ENCODE peak calls at places on chromosome 7, in seven cellular contexts. One of them, this sample, is unnamed.

GRCh38 chr7:144391823-144392255 is 11.7 kb downstream of the NOBOX start:
- DNase-seq in mucosa of descending colon: no peak
- DNase-seq in fibroblast of lung: peak; percentile 79
- DNase-seq in heart right ventricle: peak; percentile 24
- DNase-seq in osteoblast: peak; percentile 80
- DNase-seq in PC-9: no peak
- DNase-seq in tibial artery: no peak
- DNase-seq in this sample: peak; percentile 34

GRCh38 chr7:69630292-69630691 is 32.0 kb downstream of the AUTS2 start:
- DNase-seq in mucosa of descending colon: no peak
- DNase-seq in fibroblast of lung: peak; percentile 56
- DNase-seq in heart right ventricle: no peak
- DNase-seq in osteoblast: peak; percentile 88
- DNase-seq in PC-9: no peak
- DNase-seq in tibial artery: no peak
- DNase-seq in this sample: no peak

GRCh38 chr7:129311429-129311828 is 86.6 kb downstream of the AHCYL2 start:
- DNase-seq in mucosa of descending colon: no peak
- DNase-seq in fibroblast of lung: no peak
- DNase-seq in heart right ventricle: no peak
- DNase-seq in osteoblast: no peak
- DNase-seq in PC-9: no peak
- DNase-seq in tibial artery: no peak
- DNase-seq in this sample: no peak

GRCh38 chr7:79064187-79064823 is 389.2 kb downstream of the MAGI2 start:
- DNase-seq in mucosa of descending colon: no peak
- DNase-seq in fibroblast of lung: peak; percentile 19
- DNase-seq in heart right ventricle: no peak
- DNase-seq in osteoblast: no peak
- DNase-seq in PC-9: no peak
- DNase-seq in tibial artery: no peak
- DNase-seq in this sample: no peak

GRCh38 chr7:92831716-92832622 is 4.4 kb downstream of the CDK6 start:
- DNase-seq in mucosa of descending colon: no peak
- DNase-seq in fibroblast of lung: peak; percentile 83
- DNase-seq in heart right ventricle: no peak
- DNase-seq in osteoblast: peak; percentile 90
- DNase-seq in PC-9: peak; percentile 48
- DNase-seq in tibial artery: no peak
- DNase-seq in this sample: no peak

GRCh38 chr7:77696643-77697534 is 630 bp downstream of the RSBN1L start:
- DNase-seq in mucosa of descending colon: peak; percentile 78
- DNase-seq in fibroblast of lung: peak; percentile 73
- DNase-seq in heart right ventricle: peak; percentile 49
- DNase-seq in osteoblast: peak; percentile 77
- DNase-seq in PC-9: peak; percentile 39
- DNase-seq in tibial artery: peak; percentile 75
- DNase-seq in this sample: peak; percentile 80

GRCh38 chr7:125695631-125696030 is 766.0 kb upstream of the POT1 start:
- DNase-seq in mucosa of descending colon: no peak
- DNase-seq in fibroblast of lung: no peak
- DNase-seq in heart right ventricle: no peak
- DNase-seq in osteoblast: no peak
- DNase-seq in PC-9: no peak
- DNase-seq in tibial artery: no peak
- DNase-seq in this sample: no peak

GRCh38 chr7:835491-836401 is 3.5 kb downstream of the SUN1 start:
- DNase-seq in mucosa of descending colon: peak; percentile 41
- DNase-seq in fibroblast of lung: no peak
- DNase-seq in heart right ventricle: no peak
- DNase-seq in osteoblast: peak; percentile 42
- DNase-seq in PC-9: no peak
- DNase-seq in tibial artery: no peak
- DNase-seq in this sample: no peak

GRCh38 chr7:13179011-13179574 is 491.7 kb downstream of the ARL4A start:
- DNase-seq in mucosa of descending colon: no peak
- DNase-seq in fibroblast of lung: peak; percentile 19
- DNase-seq in heart right ventricle: no peak
- DNase-seq in osteoblast: no peak
- DNase-seq in PC-9: no peak
- DNase-seq in tibial artery: no peak
- DNase-seq in this sample: no peak

GRCh38 chr7:139557857-139558581 is 34.5 kb downstream of the CLEC2L start:
- DNase-seq in mucosa of descending colon: no peak
- DNase-seq in fibroblast of lung: no peak
- DNase-seq in heart right ventricle: no peak
- DNase-seq in osteoblast: no peak
- DNase-seq in PC-9: no peak
- DNase-seq in tibial artery: no peak
- DNase-seq in this sample: no peak

GRCh38 chr7:26705567-26705966 is 158.8 kb downstream of the SKAP2 start:
- DNase-seq in mucosa of descending colon: no peak
- DNase-seq in fibroblast of lung: peak; percentile 98
- DNase-seq in heart right ventricle: peak; percentile 9
- DNase-seq in osteoblast: peak; percentile 71
- DNase-seq in PC-9: peak; percentile 56
- DNase-seq in tibial artery: no peak
- DNase-seq in this sample: no peak

GRCh38 chr7:123122951-123123350 is 76.8 kb downstream of the SLC13A1 start:
- DNase-seq in mucosa of descending colon: no peak
- DNase-seq in fibroblast of lung: no peak
- DNase-seq in heart right ventricle: no peak
- DNase-seq in osteoblast: no peak
- DNase-seq in PC-9: no peak
- DNase-seq in tibial artery: no peak
- DNase-seq in this sample: no peak

GRCh38 chr7:12402365-12402725 is 1.3 kb downstream of the VWDE start:
- DNase-seq in mucosa of descending colon: no peak
- DNase-seq in fibroblast of lung: no peak
- DNase-seq in heart right ventricle: no peak
- DNase-seq in osteoblast: no peak
- DNase-seq in PC-9: no peak
- DNase-seq in tibial artery: no peak
- DNase-seq in this sample: no peak

GRCh38 chr7:127976056-127976455 is 55.2 kb downstream of the LRRC4 start:
- DNase-seq in mucosa of descending colon: no peak
- DNase-seq in fibroblast of lung: peak; percentile 23
- DNase-seq in heart right ventricle: no peak
- DNase-seq in osteoblast: peak; percentile 72
- DNase-seq in PC-9: no peak
- DNase-seq in tibial artery: no peak
- DNase-seq in this sample: no peak

GRCh38 chr7:111839261-111839660 is 277.0 kb upstream of the IMMP2L start:
- DNase-seq in mucosa of descending colon: no peak
- DNase-seq in fibroblast of lung: no peak
- DNase-seq in heart right ventricle: no peak
- DNase-seq in osteoblast: no peak
- DNase-seq in PC-9: no peak
- DNase-seq in tibial artery: no peak
- DNase-seq in this sample: no peak

GRCh38 chr7:100088621-100089457 is at the start of gene COPS6:
- DNase-seq in mucosa of descending colon: peak; percentile 93
- DNase-seq in fibroblast of lung: peak; percentile 81
- DNase-seq in heart right ventricle: peak; percentile 88
- DNase-seq in osteoblast: peak; percentile 93
- DNase-seq in PC-9: peak; percentile 52
- DNase-seq in tibial artery: peak; percentile 90
- DNase-seq in this sample: peak; percentile 91

GRCh38 chr7:98399462-98399861 is 1.4 kb downstream of the BAIAP2L1 start:
- DNase-seq in mucosa of descending colon: no peak
- DNase-seq in fibroblast of lung: no peak
- DNase-seq in heart right ventricle: no peak
- DNase-seq in osteoblast: peak; percentile 54
- DNase-seq in PC-9: peak; percentile 46
- DNase-seq in tibial artery: no peak
- DNase-seq in this sample: no peak

GRCh38 chr7:98396768-98397167 is 4.1 kb downstream of the BAIAP2L1 start:
- DNase-seq in mucosa of descending colon: no peak
- DNase-seq in fibroblast of lung: no peak
- DNase-seq in heart right ventricle: no peak
- DNase-seq in osteoblast: peak; percentile 14
- DNase-seq in PC-9: no peak
- DNase-seq in tibial artery: no peak
- DNase-seq in this sample: no peak

GRCh38 chr7:98399903-98400537 is 870 bp downstream of the BAIAP2L1 start:
- DNase-seq in mucosa of descending colon: no peak
- DNase-seq in fibroblast of lung: no peak
- DNase-seq in heart right ventricle: no peak
- DNase-seq in osteoblast: no peak
- DNase-seq in PC-9: peak; percentile 51
- DNase-seq in tibial artery: no peak
- DNase-seq in this sample: no peak

GRCh38 chr7:98400538-98401427 is at the start of gene BAIAP2L1:
- DNase-seq in mucosa of descending colon: peak; percentile 99
- DNase-seq in fibroblast of lung: peak; percentile 66
- DNase-seq in heart right ventricle: peak; percentile 82
- DNase-seq in osteoblast: peak; percentile 93
- DNase-seq in PC-9: peak; percentile 76
- DNase-seq in tibial artery: peak; percentile 71
- DNase-seq in this sample: peak; percentile 67

DNA sequence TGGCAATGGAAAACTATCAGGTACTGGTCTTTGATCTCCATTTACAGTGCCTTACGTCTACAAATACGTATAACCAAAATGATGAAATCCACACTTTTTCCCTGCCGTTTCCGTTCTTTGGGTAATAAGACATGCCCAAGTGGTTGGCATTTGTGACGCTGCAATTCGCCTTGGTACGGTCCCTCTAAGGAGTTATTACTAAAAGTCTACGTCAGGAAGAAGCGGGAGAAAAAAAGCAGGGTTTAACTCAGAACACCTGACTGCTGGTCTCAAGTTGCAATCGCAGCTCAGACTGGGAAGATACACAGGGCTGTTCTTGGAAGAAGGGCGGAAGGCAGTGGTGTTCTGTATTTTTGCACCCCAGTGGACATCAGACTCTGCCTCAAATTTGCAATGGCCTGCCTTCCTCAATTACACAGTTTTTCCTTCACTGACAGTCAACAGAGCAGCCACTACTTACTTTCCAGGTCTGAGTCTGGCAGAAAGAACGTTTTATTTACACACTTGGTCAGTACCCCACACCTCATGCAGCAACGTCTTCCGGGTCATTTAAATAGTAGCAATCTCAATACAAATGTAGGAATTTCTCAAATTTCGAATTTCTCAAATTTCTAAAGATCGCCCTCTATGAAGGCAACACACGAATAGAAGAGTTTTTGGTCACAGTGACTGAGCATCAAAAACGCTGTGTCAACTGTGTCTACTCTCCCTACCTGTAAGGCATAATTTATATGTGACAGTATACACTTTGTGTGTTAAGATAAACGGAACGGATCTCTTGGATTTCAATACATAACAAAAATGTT is 2.1 kb downstream of the BAIAP2L1 start:
- DNase-seq in mucosa of descending colon: no peak
- DNase-seq in fibroblast of lung: no peak
- DNase-seq in heart right ventricle: no peak
- DNase-seq in osteoblast: peak; percentile 22
- DNase-seq in PC-9: peak; percentile 48
- DNase-seq in tibial artery: no peak
- DNase-seq in this sample: no peak
- H3K4me3 ChIP-seq in mucosa of descending colon: no peak overlapping the region
- H3K4me3 ChIP-seq in fibroblast of lung: no peak overlapping the region
- H3K4me3 ChIP-seq in heart right ventricle: no peak overlapping the region
- H3K4me3 ChIP-seq in osteoblast: peak overlapping the region; percentile 77
- H3K4me3 ChIP-seq in PC-9: peak overlapping the region; percentile 87
- H3K4me3 ChIP-seq in tibial artery: no peak overlapping the region
- H3K4me3 ChIP-seq in this sample: no peak overlapping the region

DNA sequence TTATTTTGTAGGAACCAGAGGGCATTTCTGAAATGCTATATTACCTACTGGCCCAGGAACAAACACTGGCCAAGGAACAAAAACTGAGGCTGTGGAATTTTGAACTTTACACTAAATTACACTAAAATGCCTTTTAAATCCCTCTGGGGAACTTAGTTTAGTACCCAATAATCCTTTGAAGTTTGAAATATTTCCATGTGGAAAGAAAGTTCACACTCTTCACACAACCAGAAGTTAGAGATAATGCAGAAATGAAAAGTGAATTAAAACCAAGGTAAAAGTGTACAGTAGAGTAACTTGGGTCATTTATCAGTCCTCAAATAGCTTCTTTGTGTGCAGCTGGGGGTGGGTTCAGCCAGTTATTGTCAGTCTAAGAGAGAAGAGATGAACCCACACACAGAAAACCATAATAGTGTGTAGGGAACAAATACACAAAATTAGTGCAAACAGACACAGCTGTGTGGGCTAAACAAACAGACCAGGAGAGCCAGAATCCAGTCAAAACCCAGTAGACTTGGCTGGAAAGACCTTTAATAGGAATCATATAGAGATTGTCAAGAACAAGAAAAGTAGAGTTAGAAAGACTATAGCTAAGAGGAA is 46.5 kb upstream of the DGKI start:
- DNase-seq in mucosa of descending colon: no peak
- DNase-seq in fibroblast of lung: no peak
- DNase-seq in heart right ventricle: no peak
- DNase-seq in osteoblast: no peak
- DNase-seq in PC-9: no peak
- DNase-seq in tibial artery: no peak
- DNase-seq in this sample: no peak
- H3K4me1 ChIP-seq in mucosa of descending colon: peaks cover 5% of the 10 kb centered on the region
- H3K4me1 ChIP-seq in fibroblast of lung: no peaks in the 10 kb centered on the region
- H3K4me1 ChIP-seq in heart right ventricle: peaks cover 20% of the 10 kb centered on the region
- H3K4me1 ChIP-seq in osteoblast: peaks cover 6% of the 10 kb centered on the region
- H3K4me1 ChIP-seq in PC-9: no peaks in the 10 kb centered on the region
- H3K4me1 ChIP-seq in tibial artery: no peaks in the 10 kb centered on the region
- H3K4me1 ChIP-seq in this sample: peaks cover 17% of the 10 kb centered on the region

GRCh38 chr7:87129836-87130235 is 22.4 kb upstream of the DMTF1 start:
- DNase-seq in mucosa of descending colon: no peak
- DNase-seq in fibroblast of lung: no peak
- DNase-seq in heart right ventricle: no peak
- DNase-seq in osteoblast: no peak
- DNase-seq in PC-9: no peak
- DNase-seq in tibial artery: no peak
- DNase-seq in this sample: no peak

GRCh38 chr7:87128883-87129282 is 23.4 kb upstream of the DMTF1 start:
- DNase-seq in mucosa of descending colon: no peak
- DNase-seq in fibroblast of lung: no peak
- DNase-seq in heart right ventricle: no peak
- DNase-seq in osteoblast: no peak
- DNase-seq in PC-9: no peak
- DNase-seq in tibial artery: no peak
- DNase-seq in this sample: no peak

GRCh38 chr7:87131806-87132205 is 20.4 kb upstream of the DMTF1 start:
- DNase-seq in mucosa of descending colon: no peak
- DNase-seq in fibroblast of lung: no peak
- DNase-seq in heart right ventricle: no peak
- DNase-seq in osteoblast: no peak
- DNase-seq in PC-9: no peak
- DNase-seq in tibial artery: no peak
- DNase-seq in this sample: no peak

GRCh38 chr7:87127019-87127418 is 25.2 kb upstream of the DMTF1 start:
- DNase-seq in mucosa of descending colon: no peak
- DNase-seq in fibroblast of lung: no peak
- DNase-seq in heart right ventricle: no peak
- DNase-seq in osteoblast: no peak
- DNase-seq in PC-9: no peak
- DNase-seq in tibial artery: no peak
- DNase-seq in this sample: no peak

GRCh38 chr7:87129332-87129731 is 22.9 kb upstream of the DMTF1 start:
- DNase-seq in mucosa of descending colon: no peak
- DNase-seq in fibroblast of lung: no peak
- DNase-seq in heart right ventricle: no peak
- DNase-seq in osteoblast: no peak
- DNase-seq in PC-9: no peak
- DNase-seq in tibial artery: no peak
- DNase-seq in this sample: no peak
- H3K4me3 ChIP-seq in mucosa of descending colon: no peak overlapping the region
- H3K4me3 ChIP-seq in fibroblast of lung: no peak overlapping the region
- H3K4me3 ChIP-seq in heart right ventricle: no peak overlapping the region
- H3K4me3 ChIP-seq in osteoblast: no peak overlapping the region
- H3K4me3 ChIP-seq in PC-9: no peak overlapping the region
- H3K4me3 ChIP-seq in tibial artery: no peak overlapping the region
- H3K4me3 ChIP-seq in this sample: no peak overlapping the region

GRCh38 chr7:150975536-150976285 is 2.4 kb downstream of the KCNH2 start:
- DNase-seq in mucosa of descending colon: no peak
- DNase-seq in fibroblast of lung: no peak
- DNase-seq in heart right ventricle: no peak
- DNase-seq in osteoblast: no peak
- DNase-seq in PC-9: no peak
- DNase-seq in tibial artery: no peak
- DNase-seq in this sample: peak; percentile 82
- H3K4me1 ChIP-seq in mucosa of descending colon: peaks cover 17% of the 10 kb centered on the region
- H3K4me1 ChIP-seq in fibroblast of lung: no peaks in the 10 kb centered on the region
- H3K4me1 ChIP-seq in heart right ventricle: peaks cover 72% of the 10 kb centered on the region
- H3K4me1 ChIP-seq in osteoblast: no peaks in the 10 kb centered on the region
- H3K4me1 ChIP-seq in PC-9: peaks cover 4% of the 10 kb centered on the region
- H3K4me1 ChIP-seq in tibial artery: peaks cover 24% of the 10 kb centered on the region
- H3K4me1 ChIP-seq in this sample: peaks cover 93% of the 10 kb centered on the region